ENCODE peak calls at places on chromosomes 16 and 17, in nine cellular contexts. M is DMS153; N is stimulated activated naive B cell treated with anti-CD40 and anti-IgM and Interleukin-4, amounts not matched to agents 10 μg/mL and 1 μg/mL and 100 μg/mL, for 72 hours; Q is uterus; S is NCI-H2171; U is ascending aorta; O is NCI-H2029; G is amygdala; E is H54. D is an unnamed sample.

GRCh38 chr17:30524847-30525246 is 47.6 kb downstream of the GOSR1 start:
- DNase-seq in M (no peak), N (no peak), Q (no peak), S (no peak), U (no peak), O (no peak), G (no peak), E (no peak), D (no peak)

GRCh38 chr17:14015286-14015685 is 54.0 kb upstream of the COX10 start:
- DNase-seq in M (no peak), N (no peak), Q (no peak), S (no peak), U (no peak), O (no peak), G (no peak), E (no peak), D (no peak)

GRCh38 chr17:65509032-65509431 is 52.4 kb downstream of the AXIN2 start:
- DNase-seq in M (no peak), N (no peak), Q (no peak), S (no peak), U (no peak), O (no peak), G (no peak), E (no peak), D (no peak)

GRCh38 chr16:56513972-56514371 is 5.9 kb downstream of the BBS2 start:
- DNase-seq in M (peak; percentile 51), N (peak; percentile 10), Q (peak; percentile 49), S (peak; percentile 56), U (no peak), O (peak; percentile 14), G (peak; percentile 33), E (peak; percentile 27), D (peak; percentile 53)

GRCh38 chr16:88387177-88387576 is 4.4 kb downstream of the ZNF469 start:
- DNase-seq in M (no peak), N (no peak), Q (no peak), S (no peak), U (no peak), O (no peak), G (no peak), E (no peak), D (no peak)

GRCh38 chr17:27846042-27846655 is 45.8 kb upstream of the NOS2 start:
- DNase-seq in M (no peak), N (no peak), Q (no peak), S (no peak), U (no peak), O (no peak), G (no peak), E (no peak), D (no peak)

GRCh38 chr17:46072998-46073397 is 73.9 kb downstream of the STH start:
- DNase-seq in M (no peak), N (no peak), Q (no peak), S (no peak), U (no peak), O (no peak), G (no peak), E (peak; percentile 35), D (no peak)

GRCh38 chr17:79485399-79485985 is 125.4 kb downstream of the RBFOX3 start:
- DNase-seq in M (no peak), N (no peak), Q (no peak), S (no peak), U (no peak), O (no peak), G (no peak), E (no peak), D (no peak)

GRCh38 chr17:31095239-31096105 is 695 bp downstream of the NF1 start:
- DNase-seq in M (peak; percentile 4), N (peak; percentile 4), Q (peak; percentile 61), S (peak; percentile 31), U (no peak), O (peak; percentile 23), G (peak; percentile 2), E (no peak), D (peak; percentile 72)

GRCh38 chr17:80951121-80952090 is 40.2 kb upstream of the CHMP6 start:
- DNase-seq in M (no peak), N (no peak), Q (no peak), S (no peak), U (no peak), O (no peak), G (no peak), E (no peak), D (no peak)

GRCh38 chr17:66945451-66945850 is 19.1 kb upstream of the CACNG4 start:
- DNase-seq in M (no peak), N (no peak), Q (no peak), S (no peak), U (no peak), O (no peak), G (no peak), E (no peak), D (no peak)

GRCh38 chr16:65965632-65966031 is 400.9 kb upstream of the CDH5 start:
- DNase-seq in M (no peak), N (no peak), Q (no peak), S (no peak), U (no peak), O (no peak), G (no peak), E (no peak), D (no peak)

GRCh38 chr17:78237403-78238012 is 6.1 kb downstream of the TMEM235 start:
- DNase-seq in M (no peak), N (no peak), Q (no peak), S (no peak), U (no peak), O (no peak), G (peak; percentile 65), E (no peak), D (peak; percentile 60)

GRCh38 chr17:38608648-38609047 is 2.9 kb upstream of the SRCIN1 start:
- DNase-seq in M (peak; percentile 69), N (no peak), Q (no peak), S (peak; percentile 85), U (no peak), O (peak; percentile 86), G (no peak), E (no peak), D (no peak)

D was measured in adrenal gland.